ENCODE peak calls at places on chromosomes 12 and 14, in four cellular contexts. F, B, R and E are unnamed samples.

GRCh38 chr14:58315606-58316005 is 17.3 kb downstream of the ARID4A start:
- DNase-seq in F (peak), R (no peak), B (no peak), E (no peak)

GRCh38 chr14:76872796-76873432 is 46.7 kb downstream of the LRRC74A start:
- DNase-seq in R (no peak), B (peak), F (peak), E (peak)

GRCh38 chr14:103384450-103385152 is 614 bp upstream of the MARK3 start:
- DNase-seq in F (no peak), B (no peak), R (no peak), E (no peak)

GRCh38 chr12:117143008-117143532 is 43.9 kb upstream of the TESC start:
- DNase-seq in F (peak), R (no peak), B (no peak), E (no peak)

GRCh38 chr14:36988989-36989388 is 183.4 kb downstream of the SLC25A21 start:
- DNase-seq in B (no peak), R (no peak), F (no peak), E (no peak)

GRCh38 chr14:92397839-92398564 is 75.0 kb downstream of the SLC24A4 start:
- DNase-seq in R (no peak), F (no peak), B (no peak), E (no peak)

GRCh38 chr12:15563683-15564082 is 225.5 kb downstream of the EPS8 start:
- DNase-seq in F (peak), B (no peak), R (no peak), E (no peak)

GRCh38 chr12:52798671-52799497 is 3.0 kb upstream of the KRT3 start:
- DNase-seq in F (peak), B (no peak), R (no peak), E (peak)

GRCh38 chr12:104457746-104458644 is 1.2 kb downstream of the CHST11 start:
- DNase-seq in F (no peak), R (no peak), B (no peak), E (no peak)

GRCh38 chr12:14716848-14717444 is 20.5 kb upstream of the GUCY2C start:
- DNase-seq in F (peak), B (peak), R (no peak), E (peak)

GRCh38 chr12:71870409-71870808 is 30.9 kb downstream of the TBC1D15 start:
- DNase-seq in R (no peak), F (no peak), B (no peak), E (no peak)

GRCh38 chr12:111446631-111447570 is 41.2 kb downstream of the SH2B3 start:
- DNase-seq in F (no peak), R (no peak), B (no peak), E (no peak)

GRCh38 chr12:128810182-128811127 is 13.3 kb downstream of the SLC15A4 start:
- DNase-seq in F (no peak), B (no peak), R (no peak), E (no peak)

GRCh38 chr14:44170554-44170953 is 336.5 kb downstream of the FSCB start:
- DNase-seq in B (no peak), F (no peak), R (no peak), E (no peak)

GRCh38 chr14:72739446-72740405 is 154.2 kb downstream of the DPF3 start:
- DNase-seq in F (no peak), B (peak), R (no peak), E (no peak)

GRCh38 chr12:128994869-128995268 is 141.6 kb downstream of the GLT1D1 start:
- DNase-seq in R (no peak), B (no peak), F (no peak), E (no peak)

GRCh38 chr12:77153706-77154105 is 88.3 kb upstream of the E2F7 start:
- DNase-seq in R (no peak), F (no peak), B (no peak), E (no peak)

GRCh38 chr12:78038541-78038940 is 207.8 kb downstream of the NAV3 start:
- DNase-seq in R (no peak), B (no peak), F (no peak), E (no peak)

GRCh38 chr12:68490476-68490875 is 120.2 kb upstream of the RAP1B start:
- DNase-seq in R (no peak), B (no peak), F (no peak), E (no peak)

GRCh38 chr12:105368047-105368646 is 37.7 kb downstream of the C12orf75 start:
- DNase-seq in B (peak), R (no peak), F (no peak), E (no peak)

GRCh38 chr12:31118831-31119530 is 45.3 kb downstream of the DDX11 start:
- DNase-seq in R (no peak), F (no peak), B (peak), E (peak)

GRCh38 chr12:97801471-97802045 is 339.0 kb downstream of the RMST start:
- DNase-seq in F (no peak), R (no peak), B (no peak), E (no peak)

GRCh38 chr12:111558107-111558376 is 41.1 kb downstream of the ATXN2 start:
- DNase-seq in R (no peak), F (no peak), B (no peak), E (no peak)

GRCh38 chr12:4899361-4899760 is 10.3 kb upstream of the KCNA1 start:
- DNase-seq in F (no peak), B (no peak), R (no peak), E (peak)

GRCh38 chr12:130514149-130514551 is 176.5 kb downstream of the PIWIL1 start:
- DNase-seq in R (peak), F (no peak), B (peak), E (peak)

GRCh38 chr14:23068792-23069412 is 11.6 kb upstream of the CDH24 start:
- DNase-seq in R (peak), F (peak), B (peak), E (peak)

GRCh38 chr12:16950041-16950677 is 344.2 kb upstream of the LMO3 start:
- DNase-seq in R (no peak), F (no peak), B (peak), E (peak)

GRCh38 chr12:95543305-95543704 is 8.0 kb downstream of the USP44 start:
- DNase-seq in B (no peak), R (no peak), F (no peak), E (no peak)

GRCh38 chr12:122155705-122156104 is 18.3 kb downstream of the IL31 start:
- DNase-seq in B (no peak), R (no peak), F (no peak), E (peak)

GRCh38 chr12:105740337-105740736 is 398.4 kb downstream of the NUAK1 start:
- DNase-seq in R (no peak), F (no peak), B (no peak), E (peak)

GRCh38 chr12:118370601-118371000 is 2.1 kb downstream of the TAOK3 start:
- DNase-seq in R (no peak), B (no peak), F (no peak), E (peak)

GRCh38 chr12:77992760-77993159 is 162.1 kb downstream of the NAV3 start:
- DNase-seq in B (no peak), R (no peak), F (no peak), E (no peak)

GRCh38 chr14:35340616-35341453 is 48.7 kb downstream of the PSMA6 start:
- DNase-seq in F (no peak), R (no peak), B (no peak), E (no peak)

GRCh38 chr12:47551426-47551851 is 154.4 kb downstream of the RPAP3 start:
- DNase-seq in B (no peak), F (peak), R (no peak), E (no peak)

GRCh38 chr12:113794774-113795173 is 171.4 kb downstream of the RBM19 start:
- DNase-seq in F (no peak), B (no peak), R (no peak), E (no peak)

GRCh38 chr14:74217672-74218448 is 21.4 kb upstream of the VSX2 start:
- DNase-seq in B (peak), F (peak), R (peak), E (peak)

GRCh38 chr12:117063162-117063911 is 35.9 kb downstream of the TESC start:
- DNase-seq in F (no peak), B (peak), R (no peak), E (peak)

GRCh38 chr14:65333926-65334687 is 78.4 kb upstream of the FUT8 start:
- DNase-seq in F (peak), B (peak), R (no peak), E (peak)

GRCh38 chr12:132522586-132523380 is 32.8 kb downstream of the FBRSL1 start:
- DNase-seq in R (no peak), B (no peak), F (no peak), E (no peak)

DNA sequence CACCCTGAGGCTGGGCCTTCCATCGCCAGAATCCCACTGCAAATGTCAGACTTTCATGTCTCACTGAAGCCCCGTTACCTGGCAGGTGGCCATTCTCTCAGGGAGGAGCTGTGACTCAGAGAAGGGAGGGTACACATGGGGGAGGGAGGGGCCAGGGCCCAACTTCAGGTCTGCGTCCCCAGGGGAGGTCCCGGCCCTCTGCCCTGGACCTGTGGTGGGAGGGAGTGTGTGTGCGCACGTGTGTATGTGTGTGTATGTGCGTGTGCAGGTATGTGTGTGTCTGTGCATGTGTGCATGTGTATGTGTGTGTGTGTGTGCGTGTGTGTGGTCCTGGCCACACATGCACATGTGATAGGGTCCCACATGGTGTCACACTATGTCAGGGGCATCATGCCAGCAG is 50.9 kb downstream of the MVK start:
- DNase-seq in R (no peak), F (no peak), B (no peak), E (peak)
- H2BK120ac ChIP-seq in R (no peak), F (no peak), B (no peak), E (no peak)

GRCh38 chr14:32508281-32508680 is 179.2 kb downstream of the AKAP6 start:
- DNase-seq in F (peak), R (no peak), B (no peak), E (no peak)
- H4K5ac ChIP-seq in F (peak), R (no peak), B (no peak), E (no peak)

GRCh38 chr12:94094700-94095099 is 53.7 kb upstream of the PLXNC1 start:
- DNase-seq in F (no peak), B (no peak), R (no peak), E (no peak)
- H3K56ac ChIP-seq in F (no peak), B (no peak), R (no peak), E (no peak)

GRCh38 chr14:94930690-94931089 is 160.8 kb upstream of the GSC start:
- DNase-seq in R (no peak), B (no peak), F (no peak), E (no peak)
- H2BK120ac ChIP-seq in R (no peak), B (no peak), F (no peak), E (no peak)

DNA sequence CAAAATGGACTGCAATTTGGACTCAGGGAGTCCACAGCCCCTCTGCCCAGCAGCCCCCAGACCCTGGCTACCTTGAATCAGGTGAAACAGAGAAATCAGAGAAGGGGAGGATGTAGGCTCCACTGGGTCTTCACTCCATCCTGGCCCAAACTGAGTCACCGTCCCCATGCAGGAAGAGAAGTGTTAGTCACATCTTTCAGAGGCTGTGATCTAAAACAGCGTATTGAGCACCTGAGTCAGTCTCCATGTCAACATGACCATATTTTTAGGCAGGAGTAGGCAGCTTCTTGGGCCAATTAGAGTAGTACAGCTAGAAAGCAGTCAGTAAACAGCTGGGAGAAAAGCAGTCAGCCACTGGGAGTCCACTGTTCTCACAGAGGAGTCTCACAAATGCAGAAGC is 6.8 kb upstream of the FICD start:
- DNase-seq in F (no peak), B (no peak), R (no peak), E (no peak)
- H4K5ac ChIP-seq in F (no peak), B (no peak), R (no peak), E (no peak)

DNA sequence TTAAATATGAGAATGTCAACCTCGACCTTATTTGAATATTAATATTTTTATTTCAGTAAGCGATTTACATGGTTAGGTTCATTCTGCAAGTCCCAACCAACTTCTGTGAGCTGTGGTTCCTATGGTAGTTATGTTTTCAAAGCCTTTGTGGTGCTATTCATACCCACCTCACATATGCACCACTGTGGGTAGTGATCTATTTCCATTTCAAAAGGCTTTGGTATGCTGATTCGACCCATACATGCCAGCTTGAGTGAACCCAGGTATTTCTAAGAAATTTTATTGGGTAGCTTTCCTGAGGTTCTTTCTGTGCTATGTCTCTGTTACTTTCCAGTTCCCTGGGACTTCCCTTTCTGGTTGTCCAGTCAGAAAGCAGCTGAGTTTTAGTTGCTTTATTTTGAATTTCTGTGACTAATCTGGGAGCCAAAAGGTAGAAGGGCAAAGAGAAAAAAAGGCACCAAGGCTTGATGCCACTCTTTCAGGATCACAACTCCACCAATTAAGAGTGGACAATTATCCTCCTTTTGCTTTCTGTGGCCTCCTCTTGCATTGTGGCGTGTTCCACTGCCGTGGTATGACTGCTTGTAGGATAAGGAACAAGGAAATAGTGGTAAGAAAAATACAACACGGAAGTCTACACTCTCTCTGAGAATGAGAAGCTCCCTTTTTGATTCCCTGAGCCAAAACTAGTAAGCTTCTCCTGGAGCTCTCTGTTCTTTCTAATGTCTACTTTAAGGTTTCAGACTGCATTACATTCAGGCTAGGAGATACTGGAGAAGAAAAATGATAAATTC is 729.1 kb downstream of the NOVA1 start:
- DNase-seq in F (no peak), B (no peak), R (no peak), E (no peak)
- H3K56ac ChIP-seq in F (no peak), B (no peak), R (no peak), E (no peak)

GRCh38 chr12:46218509-46219095 is 50.2 kb downstream of the SLC38A1 start:
- DNase-seq in R (no peak), B (no peak), F (no peak), E (no peak)

GRCh38 chr12:46214668-46215429 is 54.0 kb downstream of the SLC38A1 start:
- DNase-seq in R (no peak), F (peak), B (no peak), E (no peak)

GRCh38 chr12:46219892-46220655 is 48.8 kb downstream of the SLC38A1 start:
- DNase-seq in B (no peak), R (no peak), F (peak), E (peak)

GRCh38 chr12:46219147-46219891 is 49.5 kb downstream of the SLC38A1 start:
- DNase-seq in F (no peak), R (no peak), B (no peak), E (no peak)

GRCh38 chr12:46217686-46218508 is 50.9 kb downstream of the SLC38A1 start:
- DNase-seq in F (no peak), B (no peak), R (no peak), E (no peak)
- H2BK120ac ChIP-seq in F (no peak), B (no peak), R (no peak), E (no peak)

GRCh38 chr12:120666577-120667390 is 20.2 kb upstream of the MLEC start:
- DNase-seq in B (no peak), F (no peak), R (no peak), E (no peak)
- H4K5ac ChIP-seq in B (no peak), F (no peak), R (no peak), E (no peak)